ENCODE peak calls at places on chromosomes 3 and 15, in five cellular contexts. J is EL, T is NCI-H460, I is GM12891, D is psoas muscle. R is an unnamed sample.

GRCh38 chr3:38563070-38563901 is 67.1 kb downstream of the EXOG start:
- DNase-seq in T (no peak), J (no peak), I (no peak), D (peak), R (no peak)

GRCh38 chr3:119571230-119571629 is 8.1 kb upstream of the ADPRH start:
- DNase-seq in T (no peak), D (no peak), I (no peak), J (no peak), R (no peak)

GRCh38 chr3:40191850-40192448 is 117.6 kb upstream of the EIF1B start:
- DNase-seq in T (peak), D (no peak), I (peak), J (peak), R (peak)

GRCh38 chr3:111159391-111159790 is 87.8 kb downstream of the NECTIN3 start:
- DNase-seq in J (peak), T (no peak), D (no peak), I (no peak), R (no peak)

GRCh38 chr3:40267940-40268707 is 41.4 kb upstream of the EIF1B start:
- DNase-seq in T (no peak), D (no peak), I (no peak), J (peak), R (no peak)

GRCh38 chr15:92272106-92272505 is 121.6 kb upstream of the ST8SIA2 start:
- DNase-seq in T (no peak), D (no peak), I (no peak), J (no peak), R (no peak)

GRCh38 chr15:49082960-49083359 is 36.7 kb upstream of the SECISBP2L start:
- DNase-seq in T (no peak), D (no peak), J (peak), I (no peak), R (no peak)

GRCh38 chr3:52890735-52891134 is 6.6 kb downstream of the STIMATE start:
- DNase-seq in D (no peak), J (peak), T (no peak), I (no peak), R (no peak)

GRCh38 chr3:187841552-187841951 is 96.3 kb upstream of the BCL6 start:
- DNase-seq in D (no peak), I (no peak), T (no peak), J (peak), R (no peak)

GRCh38 chr15:47184405-47185221 is 532.7 kb upstream of the SEMA6D start:
- DNase-seq in D (no peak), T (no peak), I (no peak), J (peak), R (no peak)

GRCh38 chr15:82847703-82848102 is 38.3 kb downstream of the WHAMM start:
- DNase-seq in J (peak), T (no peak), I (no peak), D (no peak), R (no peak)

GRCh38 chr15:72110355-72110754 is 7.6 kb downstream of the MYO9A start:
- DNase-seq in J (peak), D (no peak), I (no peak), T (no peak), R (no peak)

GRCh38 chr15:33107950-33108349 is 86.6 kb downstream of the FMN1 start:
- DNase-seq in D (no peak), I (no peak), J (peak), T (no peak), R (no peak)

GRCh38 chr15:73368301-73369072 is at the start of gene HCN4:
- DNase-seq in D (no peak), T (no peak), J (no peak), I (no peak), R (no peak)

GRCh38 chr3:165159760-165160421 is 36.3 kb downstream of the SLITRK3 start:
- DNase-seq in T (no peak), D (no peak), I (no peak), J (no peak), R (no peak)

GRCh38 chr3:15630646-15631350 is 29.3 kb downstream of the BTD start:
- DNase-seq in J (peak), D (no peak), T (peak), I (no peak), R (no peak)

GRCh38 chr15:63089260-63090043 is 32.2 kb upstream of the LACTB start:
- DNase-seq in T (no peak), D (peak), J (peak), I (no peak), R (no peak)

GRCh38 chr15:89998141-89998661 is 2.9 kb upstream of the ZNF710 start:
- DNase-seq in T (no peak), D (no peak), J (peak), I (no peak), R (no peak)

GRCh38 chr3:46693897-46694235 is 387 bp upstream of the ALS2CL start:
- DNase-seq in J (no peak), I (no peak), D (no peak), T (no peak), R (peak)

GRCh38 chr15:37585966-37586656 is 348.3 kb upstream of the TMCO5A start:
- DNase-seq in I (no peak), T (no peak), D (no peak), J (peak), R (no peak)

GRCh38 chr3:71423151-71423906 is 160.2 kb downstream of the FOXP1 start:
- DNase-seq in D (no peak), T (no peak), I (no peak), J (peak), R (no peak)

GRCh38 chr3:111194048-111194447 is 122.4 kb downstream of the NECTIN3 start:
- DNase-seq in D (no peak), T (no peak), J (no peak), I (no peak), R (no peak)

GRCh38 chr15:42313463-42313862 is 40.2 kb upstream of the TMEM87A start:
- DNase-seq in J (no peak), T (no peak), I (no peak), D (no peak), R (no peak)

GRCh38 chr3:42351221-42351620 is 59.2 kb downstream of the LYZL4 start:
- DNase-seq in D (no peak), I (no peak), J (peak), T (no peak), R (no peak)

GRCh38 chr15:61195116-61196002 is 33.7 kb downstream of the RORA start:
- DNase-seq in D (no peak), I (peak), T (peak), J (peak), R (no peak)

GRCh38 chr3:196694941-196695848 is 16.9 kb downstream of the CEP19 start:
- DNase-seq in D (no peak), T (no peak), I (no peak), J (no peak), R (no peak)

GRCh38 chr3:193157051-193157450 is 84.0 kb upstream of the PLAAT1 start:
- DNase-seq in T (no peak), I (no peak), J (no peak), D (no peak), R (no peak)

GRCh38 chr3:22159004-22159695 is 408.1 kb upstream of the ZNF385D start:
- DNase-seq in D (no peak), I (no peak), J (no peak), T (no peak), R (no peak)

GRCh38 chr3:154758109-154758868 is 321.8 kb upstream of the MME start:
- DNase-seq in I (no peak), D (no peak), J (peak), T (no peak), R (no peak)

GRCh38 chr3:78050276-78051080 is 1010.6 kb downstream of the ROBO2 start:
- DNase-seq in I (no peak), T (no peak), D (no peak), J (peak), R (no peak)

R was measured in lung.